ENCODE peak calls at places on chromosomes 13 and 19, in six cellular contexts. Y, R, A, N, X and H are unnamed samples.
A peak's percentile ranks its signal among the peaks of the same experiment; 100 is the strongest.

GRCh38 chr13:22028831-22029230 is 358.0 kb downstream of the FGF9 start:
- DNase-seq in R (no peak), A (no peak), X (no peak), N (no peak), Y (no peak), H (no peak)

GRCh38 chr19:12783849-12784393 is 7.4 kb upstream of the JUNB start:
- DNase-seq in A (no peak), N (no peak), X (no peak), R (no peak), Y (peak; percentile 68), H (no peak)

GRCh38 chr13:56351041-56351440 is 789.7 kb upstream of the PRR20A start:
- DNase-seq in R (peak; percentile 48), X (no peak), Y (no peak), A (no peak), N (peak; percentile 34), H (no peak)

GRCh38 chr13:111326981-111327642 is 6.7 kb downstream of the TEX29 start:
- DNase-seq in X (no peak), R (no peak), A (no peak), N (peak; percentile 20), Y (no peak), H (no peak)

GRCh38 chr13:49272296-49272695 is 24.6 kb downstream of the CDADC1 start:
- DNase-seq in R (no peak), Y (no peak), X (no peak), A (no peak), N (no peak), H (no peak)

GRCh38 chr13:24045456-24045996 is 115.0 kb upstream of the SPATA13 start:
- DNase-seq in R (no peak), A (no peak), X (no peak), Y (no peak), N (no peak), H (no peak)

GRCh38 chr19:7978196-7978825 is 27.1 kb downstream of the ELAVL1 start:
- DNase-seq in R (no peak), Y (no peak), A (no peak), N (no peak), X (no peak), H (peak; percentile 7)

GRCh38 chr19:1561236-1561842 is 6.8 kb downstream of the MEX3D start:
- DNase-seq in X (no peak), Y (no peak), R (no peak), N (no peak), A (no peak), H (no peak)

GRCh38 chr19:756232-756631 is 5.3 kb downstream of the MISP start:
- DNase-seq in A (no peak), R (peak; percentile 80), X (peak; percentile 10), Y (peak; percentile 59), N (no peak), H (peak; percentile 49)

GRCh38 chr13:43776680-43777079 is 10.1 kb downstream of the ENOX1 start:
- DNase-seq in R (peak; percentile 59), X (no peak), N (no peak), A (no peak), Y (peak; percentile 32), H (no peak)

GRCh38 chr13:46962286-46962941 is 65.6 kb upstream of the HTR2A start:
- DNase-seq in X (no peak), A (no peak), R (peak; percentile 45), Y (peak; percentile 41), N (no peak), H (peak; percentile 73)

GRCh38 chr19:2049741-2050348 is 1.2 kb downstream of the MKNK2 start:
- DNase-seq in X (peak; percentile 78), Y (peak; percentile 73), N (peak; percentile 55), A (no peak), R (peak; percentile 72), H (peak; percentile 61)

GRCh38 chr13:23007430-23007829 is 173.3 kb upstream of the SGCG start:
- DNase-seq in R (no peak), X (no peak), Y (no peak), N (no peak), A (no peak), H (no peak)

GRCh38 chr19:16957151-16957662 is 68.4 kb downstream of the F2RL3 start:
- DNase-seq in X (no peak), Y (no peak), R (no peak), A (no peak), N (no peak), H (no peak)

GRCh38 chr19:3548594-3548993 is 8.8 kb downstream of the MFSD12 start:
- DNase-seq in A (no peak), X (no peak), R (no peak), N (no peak), Y (no peak), H (no peak)

DNA sequence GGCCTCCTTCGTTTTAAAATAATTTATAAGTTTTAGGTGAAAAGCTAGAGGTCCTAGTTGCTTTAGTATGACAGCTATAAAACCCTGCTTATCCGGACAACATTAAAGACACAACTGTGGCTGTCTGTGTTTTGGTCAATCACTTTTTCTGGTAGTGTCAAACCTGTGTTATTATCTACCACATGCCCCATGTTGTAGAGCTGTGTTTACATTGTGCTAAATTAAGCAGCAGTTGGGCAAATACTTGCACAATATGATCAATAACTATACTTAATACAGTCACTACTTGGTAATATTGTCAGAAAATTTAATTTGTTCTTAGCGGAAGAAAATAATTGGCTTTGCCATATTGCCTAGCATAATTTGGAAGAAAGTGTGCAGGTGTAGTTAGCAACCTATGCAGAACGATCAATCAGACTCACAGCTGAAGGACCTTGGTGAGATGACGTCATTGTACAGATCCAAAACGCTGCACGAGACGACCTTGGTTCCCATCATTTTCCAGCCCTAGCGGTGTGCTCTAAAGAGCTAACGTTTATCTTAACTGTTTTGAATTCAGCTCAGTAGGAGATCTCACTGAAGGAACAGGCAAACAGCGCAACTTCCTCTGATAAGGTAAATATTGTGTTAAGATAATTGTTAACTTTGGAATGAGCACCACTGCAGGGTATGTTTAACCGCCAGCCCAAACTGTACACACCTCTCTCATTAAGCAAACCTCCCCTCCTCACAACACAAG is 476.6 kb downstream of the IRS2 start:
- DNase-seq in R (no peak), X (no peak), Y (no peak), A (no peak), N (no peak), H (no peak)
- H3K79me1 ChIP-seq in R (no peaks in the 10 kb centered on the region), X (no peaks in the 10 kb centered on the region), Y (no peaks in the 10 kb centered on the region), A (no peaks in the 10 kb centered on the region), N (no peaks in the 10 kb centered on the region), H (no peaks in the 10 kb centered on the region)

GRCh38 chr19:5971714-5972354 is 6.1 kb downstream of the RANBP3 start:
- DNase-seq in R (no peak), Y (no peak), A (no peak), N (no peak), X (no peak), H (no peak)

GRCh38 chr19:5973867-5974635 is 3.9 kb downstream of the RANBP3 start:
- DNase-seq in X (no peak), R (no peak), Y (no peak), N (no peak), A (no peak), H (no peak)

GRCh38 chr19:5973376-5973775 is 4.6 kb downstream of the RANBP3 start:
- DNase-seq in Y (no peak), R (no peak), N (no peak), A (no peak), X (no peak), H (no peak)

GRCh38 chr19:5974721-5975387 is 3.1 kb downstream of the RANBP3 start:
- DNase-seq in Y (no peak), R (no peak), A (no peak), N (no peak), X (no peak), H (peak; percentile 35)

DNA sequence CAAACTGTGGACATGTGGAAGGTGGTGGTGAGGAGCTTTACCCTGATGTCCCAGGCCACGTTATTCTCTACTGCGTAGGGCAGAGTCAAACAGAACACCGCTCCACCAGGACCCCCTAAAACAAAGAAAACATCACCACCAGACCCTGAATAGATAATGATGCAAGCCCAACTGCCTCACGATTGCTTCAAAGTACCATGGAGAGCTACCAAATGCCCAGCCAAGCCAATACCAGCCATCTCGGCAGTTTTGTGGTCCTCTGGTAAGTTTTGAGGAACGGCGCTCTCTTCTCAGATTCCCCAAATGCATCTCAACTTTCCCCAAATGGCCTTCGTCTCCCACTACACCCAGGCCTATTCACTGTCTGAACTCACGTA is 5.6 kb downstream of the RANBP3 start:
- DNase-seq in X (no peak), Y (no peak), A (no peak), N (no peak), R (no peak), H (no peak)
- H3K79me1 ChIP-seq in X (no peaks in the 10 kb centered on the region), Y (peaks cover 3% of the 10 kb centered on the region), A (peaks cover 16% of the 10 kb centered on the region), N (peaks cover 43% of the 10 kb centered on the region), R (peaks cover 57% of the 10 kb centered on the region), H (peaks cover 10% of the 10 kb centered on the region)

GRCh38 chr19:45097776-45098520 is 5.0 kb downstream of the PPP1R37 start:
- DNase-seq in X (peak; percentile 40), R (peak; percentile 89), N (no peak), Y (peak; percentile 97), A (no peak), H (peak; percentile 98)

GRCh38 chr19:45095496-45096413 is 2.8 kb downstream of the PPP1R37 start:
- DNase-seq in N (no peak), R (no peak), A (no peak), X (no peak), Y (no peak), H (no peak)

GRCh38 chr19:45094707-45095106 is 1.7 kb downstream of the PPP1R37 start:
- DNase-seq in X (no peak), Y (no peak), N (no peak), A (no peak), R (no peak), H (no peak)

GRCh38 chr19:45097450-45097775 is 4.4 kb downstream of the PPP1R37 start:
- DNase-seq in X (no peak), Y (no peak), N (no peak), R (no peak), A (no peak), H (no peak)

DNA sequence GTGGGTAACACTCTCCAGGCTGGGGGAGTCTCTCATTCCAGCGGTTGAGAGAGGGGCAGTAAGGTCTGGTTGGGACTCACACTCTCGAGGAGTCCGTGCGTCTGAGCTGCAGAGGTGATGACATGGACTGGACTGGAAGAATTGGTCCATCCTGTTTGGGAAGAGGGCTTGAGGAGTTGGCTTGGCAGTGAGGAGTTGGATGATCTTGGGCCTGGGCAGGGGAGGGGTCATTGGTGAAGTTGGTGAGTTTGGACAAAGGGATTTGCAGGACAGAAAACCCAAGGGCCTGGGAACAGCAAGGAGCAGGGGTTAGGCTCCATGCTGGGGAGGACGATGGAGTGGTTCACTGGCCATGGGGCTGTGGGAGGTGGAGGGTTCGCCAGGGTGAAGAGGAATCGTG is 3.7 kb downstream of the PPP1R37 start:
- DNase-seq in X (no peak), A (no peak), N (no peak), Y (no peak), R (no peak), H (no peak)
- H3K79me1 ChIP-seq in X (peaks cover 10% of the 10 kb centered on the region), A (peaks cover 14% of the 10 kb centered on the region), N (no peaks in the 10 kb centered on the region), Y (peaks cover 4% of the 10 kb centered on the region), R (peaks cover 49% of the 10 kb centered on the region), H (peaks cover 21% of the 10 kb centered on the region)

DNA sequence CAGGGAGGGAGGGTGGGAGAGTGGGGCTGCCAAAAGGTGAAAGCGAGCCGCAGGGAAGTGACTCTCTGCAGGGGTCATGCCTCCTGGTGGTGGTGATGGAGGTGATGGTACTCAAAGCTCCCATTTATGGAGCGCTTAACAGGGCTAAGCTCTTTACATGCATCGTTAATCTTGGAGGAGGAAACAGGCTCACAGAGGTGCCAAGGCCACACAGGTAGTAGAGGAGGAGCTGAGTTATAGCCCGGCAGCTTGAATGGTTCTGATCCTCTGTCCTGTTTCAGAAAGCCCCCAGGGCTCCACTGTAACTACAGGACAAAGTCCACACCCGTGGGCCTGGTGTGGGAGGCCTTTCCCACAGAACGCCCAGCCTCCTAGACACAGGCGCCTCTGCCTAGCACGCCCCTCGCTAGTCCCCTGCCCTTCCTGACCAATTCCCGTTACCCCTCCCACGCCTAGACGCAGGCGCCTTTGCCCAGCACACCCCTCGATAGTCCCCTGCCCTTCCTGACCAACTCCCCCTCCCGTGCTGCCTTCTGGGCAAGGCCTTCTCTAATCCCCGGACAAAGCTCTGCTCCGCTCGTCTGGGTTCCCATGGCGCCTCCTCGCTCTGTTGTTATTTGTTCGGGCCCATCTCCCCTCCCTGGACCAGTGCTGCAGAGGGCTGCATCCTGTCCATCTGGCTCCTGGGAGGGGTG is 10.8 kb downstream of the PPP1R37 start:
- DNase-seq in A (peak; percentile 80), Y (no peak), X (no peak), R (peak; percentile 45), N (no peak), H (no peak)
- H3K79me1 ChIP-seq in A (peaks cover 19% of the 10 kb centered on the region), Y (peaks cover 34% of the 10 kb centered on the region), X (no peaks in the 10 kb centered on the region), R (peaks cover 54% of the 10 kb centered on the region), N (no peaks in the 10 kb centered on the region), H (peaks cover 38% of the 10 kb centered on the region)